ENCODE peak calls at places on chromosomes 1 and 21, in seven cellular contexts. M, Q, B, I, W, Z and O are unnamed samples.
A peak's percentile ranks its signal among the peaks of the same experiment; 100 is the strongest.

GRCh38 chr1:10856253-10856683 is 59.8 kb upstream of the CASZ1 start:
- DNase-seq in M (no peak), Q (no peak), B (peak; percentile 55), I (no peak), W (no peak), Z (no peak), O (peak; percentile 88)

GRCh38 chr21:44579056-44579832 is 1.2 kb downstream of the KRTAP10-5 start:
- DNase-seq in M (no peak), Q (no peak), B (no peak), I (no peak), W (no peak), Z (no peak), O (no peak)

GRCh38 chr1:60386259-60386658 is 312.7 kb upstream of the C1orf87 start:
- DNase-seq in M (no peak), Q (no peak), B (no peak), I (no peak), W (no peak), Z (no peak), O (no peak)

GRCh38 chr1:246004281-246004680 is 502.8 kb downstream of the SMYD3 start:
- DNase-seq in M (no peak), Q (no peak), B (no peak), I (no peak), W (no peak), Z (no peak), O (no peak)

GRCh38 chr1:24735619-24736375 is 9.4 kb upstream of the CLIC4 start:
- DNase-seq in M (no peak), Q (no peak), B (no peak), I (no peak), W (peak; percentile 48), Z (no peak), O (no peak)

GRCh38 chr1:18970358-18970757 is 13.9 kb upstream of the IFFO2 start:
- DNase-seq in M (no peak), Q (no peak), B (no peak), I (no peak), W (no peak), Z (no peak), O (no peak)

GRCh38 chr1:25727819-25728286 is 72.1 kb upstream of the SELENON start:
- DNase-seq in M (no peak), Q (peak; percentile 78), B (peak; percentile 64), I (peak; percentile 33), W (peak; percentile 84), Z (no peak), O (peak; percentile 34)

GRCh38 chr1:226349081-226349480 is 40.1 kb upstream of the LIN9 start:
- DNase-seq in M (no peak), Q (no peak), B (no peak), I (no peak), W (no peak), Z (no peak), O (no peak)

GRCh38 chr1:44029260-44029910 is 1.9 kb downstream of the SLC6A9 start:
- DNase-seq in M (no peak), Q (no peak), B (no peak), I (peak; percentile 70), W (peak; percentile 67), Z (no peak), O (no peak)

GRCh38 chr1:203270448-203270847 is 34.9 kb upstream of the BTG2 start:
- DNase-seq in M (no peak), Q (no peak), B (no peak), I (no peak), W (no peak), Z (no peak), O (no peak)
- H3K4me1 ChIP-seq in M (peaks cover 13% of the 10 kb centered on the region), Q (peaks cover 11% of the 10 kb centered on the region), B (peaks cover 59% of the 10 kb centered on the region), I (peaks cover 18% of the 10 kb centered on the region), W (peaks cover 10% of the 10 kb centered on the region), Z (peaks cover 6% of the 10 kb centered on the region), O (peaks cover 57% of the 10 kb centered on the region)

GRCh38 chr1:217190359-217190758 is 440.5 kb downstream of the GPATCH2 start:
- DNase-seq in M (no peak), Q (no peak), B (no peak), I (no peak), W (no peak), Z (no peak), O (no peak)

GRCh38 chr1:217191441-217191840 is 439.4 kb downstream of the GPATCH2 start:
- DNase-seq in M (no peak), Q (no peak), B (no peak), I (no peak), W (peak; percentile 12), Z (no peak), O (no peak)

GRCh38 chr1:217186664-217187063 is 444.2 kb downstream of the GPATCH2 start:
- DNase-seq in M (no peak), Q (no peak), B (no peak), I (no peak), W (no peak), Z (no peak), O (no peak)

GRCh38 chr1:217188280-217189235 is 442.3 kb downstream of the GPATCH2 start:
- DNase-seq in M (no peak), Q (no peak), B (no peak), I (no peak), W (peak; percentile 34), Z (no peak), O (no peak)

DNA sequence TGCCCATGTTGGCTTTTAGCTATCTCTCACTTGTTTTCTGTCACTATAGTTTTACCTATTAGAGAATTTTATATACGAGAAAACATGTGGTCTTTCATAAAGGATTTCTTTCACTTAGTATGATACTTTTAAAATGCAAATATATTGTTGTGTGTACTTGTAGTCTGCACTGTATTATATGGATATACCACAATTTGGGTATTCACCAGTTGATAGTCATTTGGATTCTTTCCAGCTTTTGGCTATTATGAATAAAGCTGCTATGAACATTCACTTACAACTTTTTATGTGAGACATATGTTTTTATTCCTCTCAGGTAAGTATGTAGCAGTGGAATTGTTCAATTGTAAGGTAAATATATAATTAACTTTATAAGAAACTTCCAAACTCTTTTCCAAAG is 441.5 kb downstream of the GPATCH2 start:
- DNase-seq in M (no peak), Q (no peak), B (no peak), I (no peak), W (no peak), Z (no peak), O (no peak)
- TF ChIP-seq CTCF in M (no peak), Q (no peak), B (no peak), I (no peak), W (no peak), Z (no peak), O (no peak)

GRCh38 chr1:27006683-27007082 is 6.0 kb downstream of the TENT5B start:
- DNase-seq in M (no peak), Q (no peak), B (no peak), I (no peak), W (no peak), Z (no peak), O (no peak)
- H3K4me1 ChIP-seq in M (peaks cover 68% of the 10 kb centered on the region), Q (peaks cover 13% of the 10 kb centered on the region), B (peaks cover 9% of the 10 kb centered on the region), I (peaks cover 33% of the 10 kb centered on the region), W (peaks cover 61% of the 10 kb centered on the region), Z (peaks cover 73% of the 10 kb centered on the region), O (peaks cover 3% of the 10 kb centered on the region)

GRCh38 chr1:45848097-45848496 is 44.7 kb downstream of the MAST2 start:
- DNase-seq in M (no peak), Q (no peak), B (no peak), I (no peak), W (peak; percentile 9), Z (no peak), O (no peak)

GRCh38 chr1:45842786-45843185 is 39.4 kb downstream of the MAST2 start:
- DNase-seq in M (no peak), Q (no peak), B (no peak), I (no peak), W (no peak), Z (no peak), O (no peak)

GRCh38 chr1:45846931-45847330 is 43.5 kb downstream of the MAST2 start:
- DNase-seq in M (no peak), Q (no peak), B (no peak), I (no peak), W (no peak), Z (no peak), O (no peak)

GRCh38 chr1:45840704-45841103 is 37.3 kb downstream of the MAST2 start:
- DNase-seq in M (no peak), Q (no peak), B (no peak), I (no peak), W (no peak), Z (no peak), O (no peak)

GRCh38 chr1:45843474-45843905 is 40.1 kb downstream of the MAST2 start:
- DNase-seq in M (peak; percentile 16), Q (no peak), B (no peak), I (no peak), W (no peak), Z (no peak), O (no peak)
- TF ChIP-seq CTCF in M (peak; percentile 30), Q (no peak), B (peak; percentile 22), I (no peak), W (peak; percentile 41), Z (no peak), O (no peak)

DNA sequence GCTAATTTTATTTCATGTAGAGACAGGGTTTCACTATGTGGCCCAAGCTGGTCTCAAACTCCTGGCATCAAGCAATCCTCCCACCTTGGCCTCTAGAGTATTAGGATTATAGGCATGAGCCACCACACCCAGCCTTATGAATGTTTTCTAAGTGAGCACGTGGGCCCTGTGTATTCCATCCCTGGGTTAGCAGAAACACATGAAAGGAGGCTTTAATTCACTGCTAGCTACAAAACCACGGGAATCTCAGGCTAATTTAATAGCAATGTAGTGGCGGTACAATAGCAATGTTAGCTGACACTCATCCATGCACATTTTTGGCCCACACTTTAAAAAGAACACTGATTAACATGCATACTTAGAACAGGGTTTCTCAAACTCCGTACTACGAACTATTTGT is 32.0 kb downstream of the VTCN1 start:
- DNase-seq in M (no peak), Q (no peak), B (no peak), I (no peak), W (no peak), Z (no peak), O (no peak)
- H3K4me1 ChIP-seq in M (no peaks in the 10 kb centered on the region), Q (peaks cover 21% of the 10 kb centered on the region), B (no peaks in the 10 kb centered on the region), I (no peaks in the 10 kb centered on the region), W (peaks cover 6% of the 10 kb centered on the region), Z (no peaks in the 10 kb centered on the region), O (no peaks in the 10 kb centered on the region)

GRCh38 chr1:8733463-8733862 is 84.0 kb downstream of the RERE start:
- DNase-seq in M (no peak), Q (no peak), B (peak; percentile 27), I (no peak), W (no peak), Z (no peak), O (peak; percentile 79)

GRCh38 chr1:8742022-8742924 is 75.2 kb downstream of the RERE start:
- DNase-seq in M (no peak), Q (no peak), B (no peak), I (no peak), W (no peak), Z (no peak), O (no peak)

GRCh38 chr1:8740034-8740449 is 77.4 kb downstream of the RERE start:
- DNase-seq in M (no peak), Q (no peak), B (no peak), I (no peak), W (no peak), Z (no peak), O (no peak)

GRCh38 chr1:8736927-8737326 is 80.5 kb downstream of the RERE start:
- DNase-seq in M (no peak), Q (no peak), B (no peak), I (no peak), W (no peak), Z (no peak), O (no peak)

DNA sequence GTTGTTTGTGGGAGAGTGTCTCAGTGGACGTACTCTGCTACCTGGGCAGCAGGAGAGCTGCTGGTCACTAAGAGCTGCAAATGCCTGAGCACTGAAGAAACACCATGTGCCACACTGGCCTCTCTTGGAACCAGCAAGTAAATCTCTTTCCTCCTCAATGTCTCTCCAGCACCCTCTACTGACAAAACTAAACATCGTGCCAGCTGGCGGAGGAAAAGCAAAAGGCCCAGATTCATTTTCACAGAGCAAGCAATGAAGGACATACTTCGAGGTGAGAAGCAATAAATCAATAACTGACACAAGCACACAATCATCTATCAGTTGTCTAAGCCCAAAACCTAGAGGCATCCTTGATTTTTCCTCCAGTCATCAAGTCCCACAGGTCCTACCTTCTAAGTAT is 78.1 kb downstream of the RERE start:
- DNase-seq in M (peak; percentile 32), Q (no peak), B (no peak), I (no peak), W (no peak), Z (no peak), O (no peak)
- TF ChIP-seq CTCF in M (no peak), Q (no peak), B (no peak), I (peak; percentile 74), W (no peak), Z (peak; percentile 28), O (no peak)